ENCODE peak calls at places on chromosomes 16 and 17, in five cellular contexts. X, I, M, N and J are unnamed samples.

GRCh38 chr17:46833840-46834208 is 15.3 kb upstream of the WNT3 start:
- DNase-seq in N (no peak), M (no peak), X (no peak), I (no peak), J (no peak)

GRCh38 chr16:10619271-10619849 is 39.0 kb upstream of the EMP2 start:
- DNase-seq in X (no peak), N (no peak), I (no peak), M (peak; percentile 18), J (no peak)

GRCh38 chr17:73011016-73011486 is 81.4 kb downstream of the SLC39A11 start:
- DNase-seq in M (no peak), N (no peak), I (no peak), X (no peak), J (no peak)

GRCh38 chr17:27983853-27984252 is 58.6 kb upstream of the NLK start:
- DNase-seq in I (no peak), M (no peak), X (no peak), N (no peak), J (no peak)

GRCh38 chr17:45641541-45641940 is 142.6 kb upstream of the CRHR1 start:
- DNase-seq in M (no peak), I (no peak), N (no peak), X (no peak), J (no peak)

GRCh38 chr17:79677646-79678045 is 53.1 kb upstream of the ENPP7 start:
- DNase-seq in M (no peak), I (no peak), N (no peak), X (no peak), J (no peak)

GRCh38 chr17:17766351-17767095 is 70.3 kb downstream of the SREBF1 start:
- DNase-seq in X (peak; percentile 42), I (peak; percentile 77), M (no peak), N (no peak), J (no peak)

GRCh38 chr17:45222994-45223540 is 1.4 kb downstream of the FMNL1 start:
- DNase-seq in N (no peak), I (no peak), X (no peak), M (no peak), J (no peak)

GRCh38 chr17:81040791-81041337 is 5.9 kb downstream of the BAIAP2 start:
- DNase-seq in M (no peak), N (no peak), X (no peak), I (peak; percentile 50), J (no peak)

GRCh38 chr17:78538033-78538776 is 39.0 kb downstream of the DNAH17 start:
- DNase-seq in X (no peak), N (no peak), I (no peak), M (no peak), J (no peak)

GRCh38 chr17:68013385-68013784 is 17.1 kb upstream of the C17orf58 start:
- DNase-seq in I (no peak), N (no peak), M (no peak), X (no peak), J (no peak)